ENCODE peak calls at places on chromosomes 13 and 19, in five cellular contexts. One of them, this sample, is unnamed.
A peak's percentile ranks its signal among the peaks of the same experiment; 100 is the strongest.

GRCh38 chr19:13868663-13869062 is 8.3 kb upstream of the NANOS3 start:
- DNase-seq in amygdala: no peak
- DNase-seq in non-pigmented ciliary epithelial cell: no peak
- DNase-seq in B cell: no peak
- DNase-seq in fibroblast of pulmonary artery: no peak
- DNase-seq in this sample: no peak

GRCh38 chr13:108003626-108004025 is 211.7 kb downstream of the LIG4 start:
- DNase-seq in amygdala: no peak
- DNase-seq in B cell: no peak
- DNase-seq in non-pigmented ciliary epithelial cell: no peak
- DNase-seq in fibroblast of pulmonary artery: no peak
- DNase-seq in this sample: no peak

GRCh38 chr19:43914051-43914450 is 21.0 kb downstream of the ZNF45 start:
- DNase-seq in amygdala: no peak
- DNase-seq in non-pigmented ciliary epithelial cell: no peak
- DNase-seq in B cell: no peak
- DNase-seq in fibroblast of pulmonary artery: no peak
- DNase-seq in this sample: no peak

GRCh38 chr19:328025-328505 is 16.5 kb downstream of the MIER2 start:
- DNase-seq in amygdala: no peak
- DNase-seq in B cell: no peak
- DNase-seq in non-pigmented ciliary epithelial cell: no peak
- DNase-seq in fibroblast of pulmonary artery: no peak
- DNase-seq in this sample: no peak

GRCh38 chr19:13906525-13906904 is 514 bp downstream of the CC2D1A start:
- DNase-seq in non-pigmented ciliary epithelial cell: no peak
- DNase-seq in amygdala: no peak
- DNase-seq in fibroblast of pulmonary artery: no peak
- DNase-seq in B cell: no peak
- DNase-seq in this sample: no peak

GRCh38 chr13:49877629-49878218 is 58.4 kb downstream of the SPRYD7 start:
- DNase-seq in amygdala: no peak
- DNase-seq in non-pigmented ciliary epithelial cell: no peak
- DNase-seq in B cell: no peak
- DNase-seq in fibroblast of pulmonary artery: no peak
- DNase-seq in this sample: peak; percentile 16

GRCh38 chr19:5030136-5030820 is 61.4 kb downstream of the KDM4B start:
- DNase-seq in fibroblast of pulmonary artery: no peak
- DNase-seq in B cell: no peak
- DNase-seq in non-pigmented ciliary epithelial cell: no peak
- DNase-seq in amygdala: no peak
- DNase-seq in this sample: no peak

GRCh38 chr19:33755314-33756020 is 41.2 kb upstream of the KCTD15 start:
- DNase-seq in amygdala: no peak
- DNase-seq in B cell: no peak
- DNase-seq in non-pigmented ciliary epithelial cell: no peak
- DNase-seq in fibroblast of pulmonary artery: no peak
- DNase-seq in this sample: peak; percentile 26

GRCh38 chr13:40148103-40148502 is 492.6 kb downstream of the COG6 start:
- DNase-seq in amygdala: no peak
- DNase-seq in non-pigmented ciliary epithelial cell: no peak
- DNase-seq in fibroblast of pulmonary artery: no peak
- DNase-seq in B cell: no peak
- DNase-seq in this sample: no peak

This sample was measured in foreskin keratinocyte.